ENCODE peak calls at places on chromosome 18, in four cellular contexts. One of them, this sample, is unnamed.

GRCh38 chr18:12921178-12921577 is 26.6 kb upstream of the SEH1L start:
- DNase-seq in K562: no peak
- DNase-seq in HepG2: peak; percentile 10
- DNase-seq in GM12878: peak; percentile 36
- DNase-seq in this sample: no peak

GRCh38 chr18:48529796-48530195 is 9.0 kb upstream of the CTIF start:
- DNase-seq in K562: no peak
- DNase-seq in HepG2: no peak
- DNase-seq in GM12878: no peak
- DNase-seq in this sample: no peak

GRCh38 chr18:35127201-35127600 is 86.0 kb downstream of the MAPRE2 start:
- DNase-seq in K562: peak; percentile 35
- DNase-seq in HepG2: peak; percentile 19
- DNase-seq in GM12878: no peak
- DNase-seq in this sample: peak; percentile 53

GRCh38 chr18:41073372-41073954 is 881.6 kb upstream of the PIK3C3 start:
- DNase-seq in K562: no peak
- DNase-seq in HepG2: no peak
- DNase-seq in GM12878: no peak
- DNase-seq in this sample: no peak

GRCh38 chr18:24022141-24022540 is 7.6 kb downstream of the TTC39C start:
- DNase-seq in K562: no peak
- DNase-seq in HepG2: no peak
- DNase-seq in GM12878: no peak
- DNase-seq in this sample: no peak

GRCh38 chr18:1653873-1654272 is 749.2 kb downstream of the ADCYAP1 start:
- DNase-seq in K562: no peak
- DNase-seq in HepG2: no peak
- DNase-seq in GM12878: no peak
- DNase-seq in this sample: no peak

GRCh38 chr18:59054892-59055291 is 84.8 kb upstream of the SEC11C start:
- DNase-seq in K562: no peak
- DNase-seq in HepG2: no peak
- DNase-seq in GM12878: no peak
- DNase-seq in this sample: peak; percentile 6

GRCh38 chr18:8341481-8342230 is 267.6 kb upstream of the RAB12 start:
- DNase-seq in K562: no peak
- DNase-seq in HepG2: peak; percentile 97
- DNase-seq in GM12878: no peak
- DNase-seq in this sample: no peak

GRCh38 chr18:51537487-51537886 is 340.0 kb upstream of the MEX3C start:
- DNase-seq in K562: no peak
- DNase-seq in HepG2: no peak
- DNase-seq in GM12878: peak; percentile 2
- DNase-seq in this sample: peak; percentile 16

GRCh38 chr18:21702602-21703001 is 2.0 kb downstream of the ABHD3 start:
- DNase-seq in K562: no peak
- DNase-seq in HepG2: no peak
- DNase-seq in GM12878: no peak
- DNase-seq in this sample: no peak

GRCh38 chr18:76803814-76804213 is 18.5 kb upstream of the ZNF236 start:
- DNase-seq in K562: peak; percentile 64
- DNase-seq in HepG2: peak; percentile 44
- DNase-seq in GM12878: peak; percentile 51
- DNase-seq in this sample: peak; percentile 57

GRCh38 chr18:58887613-58887963 is 22.9 kb downstream of the ZNF532 start:
- DNase-seq in K562: peak; percentile 9
- DNase-seq in HepG2: no peak
- DNase-seq in GM12878: peak; percentile 51
- DNase-seq in this sample: no peak

GRCh38 chr18:63071566-63072175 is 247.9 kb downstream of the BCL2 start:
- DNase-seq in K562: no peak
- DNase-seq in HepG2: no peak
- DNase-seq in GM12878: no peak
- DNase-seq in this sample: no peak

GRCh38 chr18:57881818-57882413 is 78.8 kb upstream of the ATP8B1 start:
- DNase-seq in K562: peak; percentile 40
- DNase-seq in HepG2: peak; percentile 75
- DNase-seq in GM12878: peak; percentile 32
- DNase-seq in this sample: peak; percentile 63

GRCh38 chr18:7567487-7568425 is 640 bp downstream of the PTPRM start:
- DNase-seq in K562: no peak
- DNase-seq in HepG2: no peak
- DNase-seq in GM12878: no peak
- DNase-seq in this sample: peak; percentile 31

GRCh38 chr18:76453057-76453561 is 41.9 kb downstream of the ZNF516 start:
- DNase-seq in K562: no peak
- DNase-seq in HepG2: no peak
- DNase-seq in GM12878: no peak
- DNase-seq in this sample: no peak

GRCh38 chr18:55455938-55456337 is 132.1 kb downstream of the TCF4 start:
- DNase-seq in K562: no peak
- DNase-seq in HepG2: no peak
- DNase-seq in GM12878: no peak
- DNase-seq in this sample: no peak

GRCh38 chr18:59266019-59266369 is 7.3 kb downstream of the RAX start:
- DNase-seq in K562: no peak
- DNase-seq in HepG2: no peak
- DNase-seq in GM12878: no peak
- DNase-seq in this sample: no peak

GRCh38 chr18:6606411-6607085 is 123.0 kb upstream of the ARHGAP28 start:
- DNase-seq in K562: no peak
- DNase-seq in HepG2: no peak
- DNase-seq in GM12878: no peak
- DNase-seq in this sample: no peak

GRCh38 chr18:3071676-3072075 is 58.7 kb upstream of the LPIN2 start:
- DNase-seq in K562: no peak
- DNase-seq in HepG2: no peak
- DNase-seq in GM12878: no peak
- DNase-seq in this sample: no peak

GRCh38 chr18:6886931-6887330 is 157.4 kb downstream of the ARHGAP28 start:
- DNase-seq in K562: no peak
- DNase-seq in HepG2: no peak
- DNase-seq in GM12878: no peak
- DNase-seq in this sample: no peak

GRCh38 chr18:37259711-37260110 is 305.9 kb downstream of the CELF4 start:
- DNase-seq in K562: no peak
- DNase-seq in HepG2: no peak
- DNase-seq in GM12878: no peak
- DNase-seq in this sample: no peak

GRCh38 chr18:21682276-21683051 is 22.1 kb downstream of the ABHD3 start:
- DNase-seq in K562: no peak
- DNase-seq in HepG2: no peak
- DNase-seq in GM12878: peak; percentile 39
- DNase-seq in this sample: no peak

GRCh38 chr18:77059294-77059916 is 73.2 kb downstream of the MBP start:
- DNase-seq in K562: peak; percentile 47
- DNase-seq in HepG2: peak; percentile 65
- DNase-seq in GM12878: no peak
- DNase-seq in this sample: peak; percentile 27

GRCh38 chr18:58788971-58789797 is 75.5 kb upstream of the ZNF532 start:
- DNase-seq in K562: no peak
- DNase-seq in HepG2: peak; percentile 15
- DNase-seq in GM12878: no peak
- DNase-seq in this sample: peak; percentile 21

GRCh38 chr18:35030234-35030989 is 10.8 kb upstream of the MAPRE2 start:
- DNase-seq in K562: no peak
- DNase-seq in HepG2: no peak
- DNase-seq in GM12878: no peak
- DNase-seq in this sample: no peak

GRCh38 chr18:27860701-27861107 is 316.2 kb downstream of the CDH2 start:
- DNase-seq in K562: no peak
- DNase-seq in HepG2: peak; percentile 30
- DNase-seq in GM12878: peak; percentile 9
- DNase-seq in this sample: no peak

GRCh38 chr18:5628512-5629255 is 84.9 kb upstream of the EPB41L3 start:
- DNase-seq in K562: no peak
- DNase-seq in HepG2: no peak
- DNase-seq in GM12878: no peak
- DNase-seq in this sample: peak; percentile 16

GRCh38 chr18:49628993-49629795 is 67.3 kb downstream of the LIPG start:
- DNase-seq in K562: no peak
- DNase-seq in HepG2: peak; percentile 28
- DNase-seq in GM12878: no peak
- DNase-seq in this sample: no peak

GRCh38 chr18:12034241-12035100 is 53.2 kb downstream of the IMPA2 start:
- DNase-seq in K562: no peak
- DNase-seq in HepG2: no peak
- DNase-seq in GM12878: no peak
- DNase-seq in this sample: no peak

GRCh38 chr18:80109676-80110078 is 615 bp downstream of the ADNP2 start:
- DNase-seq in K562: peak; percentile 56
- DNase-seq in HepG2: no peak
- DNase-seq in GM12878: no peak
- DNase-seq in this sample: no peak

GRCh38 chr18:61669320-61669719 is 223.5 kb downstream of the RNF152 start:
- DNase-seq in K562: no peak
- DNase-seq in HepG2: no peak
- DNase-seq in GM12878: no peak
- DNase-seq in this sample: no peak

GRCh38 chr18:22831441-22831904 is 101.7 kb upstream of the RBBP8 start:
- DNase-seq in K562: no peak
- DNase-seq in HepG2: peak; percentile 36
- DNase-seq in GM12878: no peak
- DNase-seq in this sample: no peak

GRCh38 chr18:78540636-78541400 is 438.8 kb upstream of the SALL3 start:
- DNase-seq in K562: no peak
- DNase-seq in HepG2: no peak
- DNase-seq in GM12878: no peak
- DNase-seq in this sample: no peak

GRCh38 chr18:39799010-39799409 is 2156.0 kb upstream of the PIK3C3 start:
- DNase-seq in K562: no peak
- DNase-seq in HepG2: no peak
- DNase-seq in GM12878: no peak
- DNase-seq in this sample: no peak

GRCh38 chr18:43692291-43692690 is 415.0 kb upstream of the SYT4 start:
- DNase-seq in K562: no peak
- DNase-seq in HepG2: no peak
- DNase-seq in GM12878: no peak
- DNase-seq in this sample: no peak
- TF ChIP-seq TARDBP in K562: no peak
- TF ChIP-seq TARDBP in HepG2: no peak
- TF ChIP-seq TARDBP in GM12878: no peak
- TF ChIP-seq TARDBP in this sample: no peak

GRCh38 chr18:74420491-74420890 is 36.6 kb downstream of the DIPK1C start:
- DNase-seq in K562: no peak
- DNase-seq in HepG2: no peak
- DNase-seq in GM12878: no peak
- DNase-seq in this sample: no peak
- TF ChIP-seq SP1 in K562: no peak
- TF ChIP-seq SP1 in HepG2: no peak
- TF ChIP-seq SP1 in GM12878: no peak
- TF ChIP-seq SP1 in this sample: no peak

DNA sequence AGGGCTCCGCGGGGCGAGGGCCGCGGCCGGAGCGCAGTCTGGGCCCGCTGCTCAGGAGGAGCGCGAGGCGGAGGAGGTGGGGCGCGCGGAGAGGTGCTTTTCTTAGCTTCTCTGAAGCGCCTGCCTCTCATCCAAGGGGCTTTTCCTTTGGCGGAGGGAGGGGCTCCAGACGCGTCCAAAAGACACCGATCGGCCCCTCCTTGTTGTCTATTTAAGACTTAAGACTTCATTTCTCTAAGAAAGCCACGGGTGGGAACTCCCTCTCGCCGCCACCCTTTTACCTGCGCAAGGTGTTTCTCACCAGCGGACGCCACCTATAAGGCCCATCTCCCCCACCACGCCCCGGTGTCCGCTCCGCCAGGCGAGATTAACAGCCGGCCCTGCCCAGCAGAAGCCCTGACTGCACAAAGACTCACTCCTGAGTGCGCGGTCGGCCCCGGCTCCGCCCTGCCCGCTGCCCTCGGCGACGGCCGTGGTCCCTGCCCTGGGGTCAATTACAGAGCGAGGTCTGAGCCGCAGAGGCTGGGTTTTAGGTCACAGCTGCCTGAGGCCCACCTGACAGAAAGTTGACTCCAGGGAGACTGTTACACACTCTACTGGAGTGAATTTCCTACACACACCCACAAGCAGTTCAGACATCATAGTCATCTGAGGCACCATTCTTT is at the start of gene DSC2:
- DNase-seq in K562: peak; percentile 68
- DNase-seq in HepG2: peak; percentile 61
- DNase-seq in GM12878: no peak
- DNase-seq in this sample: peak; percentile 75
- TF ChIP-seq TARDBP in K562: no peak
- TF ChIP-seq TARDBP in HepG2: no peak
- TF ChIP-seq TARDBP in GM12878: no peak
- TF ChIP-seq TARDBP in this sample: no peak

GRCh38 chr18:69628774-69629359 is 228.2 kb downstream of the DOK6 start:
- DNase-seq in K562: no peak
- DNase-seq in HepG2: no peak
- DNase-seq in GM12878: no peak
- DNase-seq in this sample: no peak
- TF ChIP-seq SP1 in K562: no peak
- TF ChIP-seq SP1 in HepG2: no peak
- TF ChIP-seq SP1 in GM12878: no peak
- TF ChIP-seq SP1 in this sample: no peak

GRCh38 chr18:30359521-30359920 is 683.0 kb downstream of the DSC3 start:
- DNase-seq in K562: peak; percentile 24
- DNase-seq in HepG2: no peak
- DNase-seq in GM12878: no peak
- DNase-seq in this sample: no peak
- TF ChIP-seq TARDBP in K562: no peak
- TF ChIP-seq TARDBP in HepG2: no peak
- TF ChIP-seq TARDBP in GM12878: no peak
- TF ChIP-seq TARDBP in this sample: no peak

GRCh38 chr18:45734505-45734904 is 10.5 kb downstream of the SLC14A1 start:
- DNase-seq in K562: no peak
- DNase-seq in HepG2: no peak
- DNase-seq in GM12878: no peak
- DNase-seq in this sample: no peak
- TF ChIP-seq SP1 in K562: no peak
- TF ChIP-seq SP1 in HepG2: no peak
- TF ChIP-seq SP1 in GM12878: no peak
- TF ChIP-seq SP1 in this sample: no peak